ENCODE peak calls at places on chromosomes 7 and 10, in ten cellular contexts. One of them, this sample, is unnamed.

GRCh38 chr7:778271-778967 is 51.3 kb upstream of the PRKAR1B start:
- DNase-seq in tibial nerve: no peak
- DNase-seq in GM12878: no peak
- DNase-seq in ovary: no peak
- DNase-seq in cardiac fibroblast: no peak
- DNase-seq in stomach: no peak
- DNase-seq in gastrocnemius medialis: no peak
- DNase-seq in hepatocyte: no peak
- DNase-seq in astrocyte: no peak
- DNase-seq in AG04450: no peak
- DNase-seq in this sample: no peak

GRCh38 chr7:141991144-141991543 is 4.5 kb upstream of the MGAM start:
- DNase-seq in tibial nerve: no peak
- DNase-seq in GM12878: no peak
- DNase-seq in ovary: no peak
- DNase-seq in cardiac fibroblast: no peak
- DNase-seq in stomach: no peak
- DNase-seq in gastrocnemius medialis: no peak
- DNase-seq in hepatocyte: no peak
- DNase-seq in astrocyte: no peak
- DNase-seq in AG04450: no peak
- DNase-seq in this sample: no peak

GRCh38 chr7:148622887-148623585 is 32.5 kb downstream of the C7orf33 start:
- DNase-seq in tibial nerve: no peak
- DNase-seq in GM12878: no peak
- DNase-seq in ovary: no peak
- DNase-seq in cardiac fibroblast: no peak
- DNase-seq in stomach: no peak
- DNase-seq in gastrocnemius medialis: no peak
- DNase-seq in hepatocyte: no peak
- DNase-seq in astrocyte: no peak
- DNase-seq in AG04450: no peak
- DNase-seq in this sample: no peak

GRCh38 chr7:2109251-2109935 is 123.4 kb downstream of the MAD1L1 start:
- DNase-seq in tibial nerve: no peak
- DNase-seq in GM12878: no peak
- DNase-seq in ovary: no peak
- DNase-seq in cardiac fibroblast: no peak
- DNase-seq in stomach: no peak
- DNase-seq in gastrocnemius medialis: no peak
- DNase-seq in hepatocyte: no peak
- DNase-seq in astrocyte: no peak
- DNase-seq in AG04450: no peak
- DNase-seq in this sample: no peak

GRCh38 chr10:121135512-121135911 is 284.4 kb downstream of the WDR11 start:
- DNase-seq in tibial nerve: no peak
- DNase-seq in GM12878: no peak
- DNase-seq in ovary: no peak
- DNase-seq in cardiac fibroblast: no peak
- DNase-seq in stomach: no peak
- DNase-seq in gastrocnemius medialis: no peak
- DNase-seq in hepatocyte: no peak
- DNase-seq in astrocyte: no peak
- DNase-seq in AG04450: no peak
- DNase-seq in this sample: no peak

GRCh38 chr7:136527554-136527953 is 340.9 kb upstream of the CHRM2 start:
- DNase-seq in tibial nerve: no peak
- DNase-seq in GM12878: no peak
- DNase-seq in ovary: no peak
- DNase-seq in cardiac fibroblast: no peak
- DNase-seq in stomach: no peak
- DNase-seq in gastrocnemius medialis: no peak
- DNase-seq in hepatocyte: no peak
- DNase-seq in astrocyte: no peak
- DNase-seq in AG04450: no peak
- DNase-seq in this sample: peak; percentile 28

GRCh38 chr10:71998840-71999194 is 34.6 kb downstream of the CHST3 start:
- DNase-seq in tibial nerve: no peak
- DNase-seq in GM12878: no peak
- DNase-seq in ovary: peak; percentile 76
- DNase-seq in cardiac fibroblast: peak; percentile 70
- DNase-seq in stomach: peak; percentile 50
- DNase-seq in gastrocnemius medialis: peak; percentile 85
- DNase-seq in hepatocyte: peak; percentile 75
- DNase-seq in astrocyte: peak; percentile 74
- DNase-seq in AG04450: no peak
- DNase-seq in this sample: no peak

GRCh38 chr10:79129361-79129997 is 60.7 kb downstream of the ZMIZ1 start:
- DNase-seq in tibial nerve: no peak
- DNase-seq in GM12878: no peak
- DNase-seq in ovary: peak; percentile 61
- DNase-seq in cardiac fibroblast: peak; percentile 54
- DNase-seq in stomach: no peak
- DNase-seq in gastrocnemius medialis: no peak
- DNase-seq in hepatocyte: peak; percentile 61
- DNase-seq in astrocyte: peak; percentile 62
- DNase-seq in AG04450: no peak
- DNase-seq in this sample: no peak

DNA sequence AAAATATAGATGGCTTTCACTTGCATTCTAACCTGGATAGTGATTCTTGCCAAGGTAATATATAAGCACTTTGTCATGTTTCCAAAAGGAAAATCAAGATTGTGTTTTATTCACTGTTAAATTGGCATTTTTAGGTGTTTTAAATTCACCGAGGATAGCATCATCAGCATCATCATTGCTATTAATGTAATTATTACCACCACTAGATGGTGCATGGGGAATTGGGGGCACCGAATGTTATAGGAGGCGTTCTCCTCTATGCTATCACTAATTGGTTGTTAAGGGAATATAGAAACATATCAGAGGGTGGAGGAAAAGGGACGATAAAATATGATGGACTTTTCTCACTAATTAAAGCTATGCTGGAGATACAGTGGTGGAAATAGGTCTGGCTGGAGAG is 95.5 kb downstream of the CELF2 start:
- DNase-seq in tibial nerve: no peak
- DNase-seq in GM12878: peak; percentile 20
- DNase-seq in ovary: no peak
- DNase-seq in cardiac fibroblast: no peak
- DNase-seq in stomach: no peak
- DNase-seq in gastrocnemius medialis: no peak
- DNase-seq in hepatocyte: no peak
- DNase-seq in astrocyte: no peak
- DNase-seq in AG04450: no peak
- DNase-seq in this sample: no peak
- TF ChIP-seq CTCF in tibial nerve: peak; percentile 45
- TF ChIP-seq CTCF in GM12878: peak; percentile 70
- TF ChIP-seq CTCF in ovary: no peak
- TF ChIP-seq CTCF in cardiac fibroblast: no peak
- TF ChIP-seq CTCF in stomach: peak; percentile 5
- TF ChIP-seq CTCF in gastrocnemius medialis: no peak
- TF ChIP-seq CTCF in hepatocyte: no peak
- TF ChIP-seq CTCF in astrocyte: no peak
- TF ChIP-seq CTCF in AG04450: peak; percentile 17
- TF ChIP-seq CTCF in this sample: no peak

GRCh38 chr7:157855452-157856213 is 518.8 kb downstream of the DNAJB6 start:
- DNase-seq in tibial nerve: peak; percentile 9
- DNase-seq in GM12878: no peak
- DNase-seq in ovary: no peak
- DNase-seq in cardiac fibroblast: no peak
- DNase-seq in stomach: no peak
- DNase-seq in gastrocnemius medialis: no peak
- DNase-seq in hepatocyte: no peak
- DNase-seq in astrocyte: no peak
- DNase-seq in AG04450: no peak
- DNase-seq in this sample: no peak

GRCh38 chr7:157853789-157854065 is 516.9 kb downstream of the DNAJB6 start:
- DNase-seq in tibial nerve: no peak
- DNase-seq in GM12878: no peak
- DNase-seq in ovary: no peak
- DNase-seq in cardiac fibroblast: no peak
- DNase-seq in stomach: no peak
- DNase-seq in gastrocnemius medialis: no peak
- DNase-seq in hepatocyte: no peak
- DNase-seq in astrocyte: no peak
- DNase-seq in AG04450: no peak
- DNase-seq in this sample: no peak

GRCh38 chr7:157854066-157854891 is 517.5 kb downstream of the DNAJB6 start:
- DNase-seq in tibial nerve: peak; percentile 79
- DNase-seq in GM12878: no peak
- DNase-seq in ovary: no peak
- DNase-seq in cardiac fibroblast: no peak
- DNase-seq in stomach: peak; percentile 43
- DNase-seq in gastrocnemius medialis: peak; percentile 55
- DNase-seq in hepatocyte: no peak
- DNase-seq in astrocyte: no peak
- DNase-seq in AG04450: no peak
- DNase-seq in this sample: no peak

GRCh38 chr7:157853076-157853788 is 516.4 kb downstream of the DNAJB6 start:
- DNase-seq in tibial nerve: no peak
- DNase-seq in GM12878: no peak
- DNase-seq in ovary: no peak
- DNase-seq in cardiac fibroblast: no peak
- DNase-seq in stomach: no peak
- DNase-seq in gastrocnemius medialis: no peak
- DNase-seq in hepatocyte: no peak
- DNase-seq in astrocyte: no peak
- DNase-seq in AG04450: no peak
- DNase-seq in this sample: no peak

DNA sequence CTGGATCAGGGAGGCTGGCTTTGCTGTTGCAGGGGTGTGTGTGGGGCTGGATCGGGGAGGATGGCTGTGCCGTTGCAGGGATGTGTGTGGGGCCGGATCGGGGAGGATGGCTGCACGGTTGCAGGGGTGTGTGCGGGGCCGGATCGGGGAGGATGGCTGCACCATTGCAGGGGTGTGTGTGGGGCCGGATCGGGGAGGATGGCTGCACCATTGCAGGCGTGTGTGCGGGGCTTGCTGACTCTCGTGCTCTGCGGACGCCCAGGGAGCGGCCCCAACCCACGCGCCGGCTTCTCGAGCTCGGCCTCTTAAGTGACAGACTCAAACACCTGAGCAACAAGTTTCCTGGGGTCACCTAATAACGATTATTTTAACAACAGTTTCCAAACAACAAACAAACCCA is 518.2 kb downstream of the DNAJB6 start:
- DNase-seq in tibial nerve: no peak
- DNase-seq in GM12878: no peak
- DNase-seq in ovary: no peak
- DNase-seq in cardiac fibroblast: no peak
- DNase-seq in stomach: no peak
- DNase-seq in gastrocnemius medialis: no peak
- DNase-seq in hepatocyte: no peak
- DNase-seq in astrocyte: no peak
- DNase-seq in AG04450: no peak
- DNase-seq in this sample: no peak
- H3K4me3 ChIP-seq in tibial nerve: no peak overlapping the region
- H3K4me3 ChIP-seq in GM12878: no peak overlapping the region
- H3K4me3 ChIP-seq in ovary: no peak overlapping the region
- H3K4me3 ChIP-seq in cardiac fibroblast: no peak overlapping the region
- H3K4me3 ChIP-seq in stomach: no peak overlapping the region
- H3K4me3 ChIP-seq in gastrocnemius medialis: no peak overlapping the region
- H3K4me3 ChIP-seq in hepatocyte: no peak overlapping the region
- H3K4me3 ChIP-seq in astrocyte: no peak overlapping the region
- H3K4me3 ChIP-seq in AG04450: no peak overlapping the region
- H3K4me3 ChIP-seq in this sample: no peak overlapping the region

DNA sequence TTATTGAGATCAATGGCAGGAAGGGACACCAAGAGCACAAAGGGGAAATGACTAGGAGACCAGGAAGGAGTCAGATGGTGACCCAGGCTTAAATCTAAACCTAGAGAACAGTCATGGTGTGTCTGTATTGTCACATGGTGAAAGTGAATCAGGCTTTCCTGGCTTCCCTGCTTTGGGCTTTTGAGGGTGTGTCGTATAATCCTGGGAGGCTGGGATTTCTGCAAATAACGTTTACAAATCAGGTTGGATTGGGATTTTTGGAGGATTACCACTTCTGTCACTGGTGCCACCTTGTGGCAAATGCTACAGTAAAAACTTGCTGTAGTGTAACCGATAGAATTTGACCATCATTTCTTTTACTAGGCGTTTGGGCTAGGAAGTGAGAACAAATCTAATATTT is 502.6 kb downstream of the NRG3 start:
- DNase-seq in tibial nerve: no peak
- DNase-seq in GM12878: no peak
- DNase-seq in ovary: no peak
- DNase-seq in cardiac fibroblast: peak; percentile 26
- DNase-seq in stomach: no peak
- DNase-seq in gastrocnemius medialis: no peak
- DNase-seq in hepatocyte: peak; percentile 20
- DNase-seq in astrocyte: no peak
- DNase-seq in AG04450: no peak
- DNase-seq in this sample: no peak
- TF ChIP-seq CTCF in tibial nerve: no peak
- TF ChIP-seq CTCF in GM12878: peak; percentile 37
- TF ChIP-seq CTCF in ovary: no peak
- TF ChIP-seq CTCF in cardiac fibroblast: peak; percentile 44
- TF ChIP-seq CTCF in stomach: no peak
- TF ChIP-seq CTCF in gastrocnemius medialis: no peak
- TF ChIP-seq CTCF in hepatocyte: peak; percentile 42
- TF ChIP-seq CTCF in astrocyte: peak; percentile 29
- TF ChIP-seq CTCF in AG04450: no peak
- TF ChIP-seq CTCF in this sample: no peak

GRCh38 chr7:129764685-129765084 is 153.2 kb downstream of the NRF1 start:
- DNase-seq in tibial nerve: no peak
- DNase-seq in GM12878: no peak
- DNase-seq in ovary: no peak
- DNase-seq in cardiac fibroblast: no peak
- DNase-seq in stomach: no peak
- DNase-seq in gastrocnemius medialis: no peak
- DNase-seq in hepatocyte: no peak
- DNase-seq in astrocyte: no peak
- DNase-seq in AG04450: no peak
- DNase-seq in this sample: no peak

GRCh38 chr7:129768614-129769399 is 157.3 kb downstream of the NRF1 start:
- DNase-seq in tibial nerve: no peak
- DNase-seq in GM12878: no peak
- DNase-seq in ovary: no peak
- DNase-seq in cardiac fibroblast: no peak
- DNase-seq in stomach: no peak
- DNase-seq in gastrocnemius medialis: no peak
- DNase-seq in hepatocyte: no peak
- DNase-seq in astrocyte: no peak
- DNase-seq in AG04450: no peak
- DNase-seq in this sample: no peak

GRCh38 chr7:129762387-129762969 is 151.0 kb downstream of the NRF1 start:
- DNase-seq in tibial nerve: no peak
- DNase-seq in GM12878: no peak
- DNase-seq in ovary: no peak
- DNase-seq in cardiac fibroblast: no peak
- DNase-seq in stomach: no peak
- DNase-seq in gastrocnemius medialis: no peak
- DNase-seq in hepatocyte: no peak
- DNase-seq in astrocyte: no peak
- DNase-seq in AG04450: no peak
- DNase-seq in this sample: no peak

GRCh38 chr7:129767120-129768011 is 155.8 kb downstream of the NRF1 start:
- DNase-seq in tibial nerve: no peak
- DNase-seq in GM12878: no peak
- DNase-seq in ovary: no peak
- DNase-seq in cardiac fibroblast: no peak
- DNase-seq in stomach: no peak
- DNase-seq in gastrocnemius medialis: no peak
- DNase-seq in hepatocyte: no peak
- DNase-seq in astrocyte: no peak
- DNase-seq in AG04450: no peak
- DNase-seq in this sample: no peak

GRCh38 chr7:129765352-129765751 is 153.8 kb downstream of the NRF1 start:
- DNase-seq in tibial nerve: no peak
- DNase-seq in GM12878: no peak
- DNase-seq in ovary: no peak
- DNase-seq in cardiac fibroblast: no peak
- DNase-seq in stomach: no peak
- DNase-seq in gastrocnemius medialis: no peak
- DNase-seq in hepatocyte: no peak
- DNase-seq in astrocyte: no peak
- DNase-seq in AG04450: no peak
- DNase-seq in this sample: no peak
- H3K4me3 ChIP-seq in tibial nerve: no peak overlapping the region
- H3K4me3 ChIP-seq in GM12878: no peak overlapping the region
- H3K4me3 ChIP-seq in ovary: no peak overlapping the region
- H3K4me3 ChIP-seq in cardiac fibroblast: no peak overlapping the region
- H3K4me3 ChIP-seq in stomach: no peak overlapping the region
- H3K4me3 ChIP-seq in gastrocnemius medialis: no peak overlapping the region
- H3K4me3 ChIP-seq in hepatocyte: no peak overlapping the region
- H3K4me3 ChIP-seq in astrocyte: no peak overlapping the region
- H3K4me3 ChIP-seq in AG04450: no peak overlapping the region
- H3K4me3 ChIP-seq in this sample: no peak overlapping the region

This sample was measured in pancreas.